ENCODE peak calls at places on chromosomes 2 and 18, in five cellular contexts. R, D, Z, L and X are unnamed samples.

GRCh38 chr2:218399391-218400166 is at the start of gene CTDSP1:
- DNase-seq in R (peak), D (peak), Z (peak), L (peak), X (peak)

GRCh38 chr2:181058378-181059269 is 78.2 kb downstream of the UBE2E3 start:
- DNase-seq in R (no peak), D (no peak), Z (no peak), L (peak), X (no peak)

GRCh38 chr2:28206786-28207185 is 185.9 kb upstream of the FOSL2 start:
- DNase-seq in R (no peak), D (no peak), Z (no peak), L (no peak), X (no peak)

GRCh38 chr2:235616846-235617245 is 123.0 kb downstream of the AGAP1 start:
- DNase-seq in R (no peak), D (no peak), Z (no peak), L (no peak), X (no peak)

GRCh38 chr18:30072609-30073385 is 969.7 kb downstream of the DSC3 start:
- DNase-seq in R (no peak), D (no peak), Z (no peak), L (no peak), X (no peak)

GRCh38 chr18:25230658-25231326 is 121.2 kb downstream of the ZNF521 start:
- DNase-seq in R (peak), D (no peak), Z (no peak), L (no peak), X (no peak)

GRCh38 chr18:10101293-10101701 is 187.5 kb downstream of the VAPA start:
- DNase-seq in R (no peak), D (no peak), Z (no peak), L (no peak), X (peak)

GRCh38 chr2:69973335-69973735 is 11.9 kb upstream of the ASPRV1 start:
- DNase-seq in R (peak), D (no peak), Z (no peak), L (no peak), X (no peak)

GRCh38 chr2:69755862-69756467 is 14.0 kb downstream of the ANXA4 start:
- DNase-seq in R (peak), D (no peak), Z (no peak), L (peak), X (no peak)

GRCh38 chr18:57438669-57439616 is 3.8 kb downstream of the ONECUT2 start:
- DNase-seq in R (no peak), D (no peak), Z (no peak), L (peak), X (no peak)

GRCh38 chr18:58793361-58793760 is 71.3 kb upstream of the ZNF532 start:
- DNase-seq in R (peak), D (no peak), Z (no peak), L (no peak), X (no peak)

GRCh38 chr2:13921245-13921644 is 711.3 kb upstream of the LRATD1 start:
- DNase-seq in R (no peak), D (no peak), Z (no peak), L (no peak), X (no peak)

GRCh38 chr2:200430017-200430416 is 79.9 kb downstream of the KCTD18 start:
- DNase-seq in R (no peak), D (no peak), Z (no peak), L (no peak), X (no peak)

GRCh38 chr2:165697727-165698620 is 96.1 kb downstream of the GALNT3 start:
- DNase-seq in R (no peak), D (no peak), Z (no peak), L (no peak), X (no peak)

GRCh38 chr2:69084492-69084891 is 71.5 kb downstream of the ANTXR1 start:
- DNase-seq in R (no peak), D (no peak), Z (no peak), L (no peak), X (no peak)

GRCh38 chr2:17520761-17521160 is 2.5 kb upstream of the RAD51AP2 start:
- DNase-seq in R (no peak), D (peak), Z (no peak), L (no peak), X (no peak)

GRCh38 chr2:9291331-9291730 is 84.7 kb downstream of the ASAP2 start:
- DNase-seq in R (no peak), D (no peak), Z (no peak), L (no peak), X (no peak)

GRCh38 chr2:1491751-1492150 is 78.5 kb downstream of the TPO start:
- DNase-seq in R (no peak), D (no peak), Z (no peak), L (no peak), X (peak)

GRCh38 chr2:97730245-97730644 is 16.9 kb downstream of the ZAP70 start:
- DNase-seq in R (no peak), D (no peak), Z (no peak), L (peak), X (no peak)

GRCh38 chr18:4450065-4450676 is 4.9 kb downstream of the DLGAP1 start:
- DNase-seq in R (no peak), D (no peak), Z (no peak), L (no peak), X (no peak)

GRCh38 chr2:60499651-60500300 is 53.7 kb downstream of the BCL11A start:
- DNase-seq in R (no peak), D (no peak), Z (no peak), L (no peak), X (no peak)

GRCh38 chr18:54233761-54234160 is 9.3 kb upstream of the MBD2 start:
- DNase-seq in R (no peak), D (no peak), Z (no peak), L (no peak), X (no peak)

GRCh38 chr2:121993682-121994081 is 238.2 kb downstream of the TSN start:
- DNase-seq in R (no peak), D (no peak), Z (no peak), L (no peak), X (no peak)

GRCh38 chr18:2617974-2618373 is 37.6 kb upstream of the SMCHD1 start:
- DNase-seq in R (no peak), D (no peak), Z (no peak), L (peak), X (no peak)

GRCh38 chr18:77147418-77147852 is 14.9 kb upstream of the MBP start:
- DNase-seq in R (no peak), D (no peak), Z (no peak), L (no peak), X (no peak)

GRCh38 chr18:657311-657997 is at the start of gene TYMS:
- DNase-seq in R (peak), D (peak), Z (peak), L (peak), X (peak)